ENCODE peak calls at places on chromosomes 12 and 14, in six cellular contexts. One of them, this sample, is unnamed.

GRCh38 chr14:41785696-41786095 is 179.0 kb downstream of the LRFN5 start:
- DNase-seq in fibroblast of lung: no peak
- DNase-seq in brain microvascular endothelial cell: no peak
- DNase-seq in colonic mucosa: no peak
- DNase-seq in right lobe of liver: no peak
- DNase-seq in OCI-LY7: no peak
- DNase-seq in this sample: no peak

GRCh38 chr12:47844264-47845020 is 24.7 kb upstream of the HDAC7 start:
- DNase-seq in fibroblast of lung: no peak
- DNase-seq in brain microvascular endothelial cell: no peak
- DNase-seq in colonic mucosa: no peak
- DNase-seq in right lobe of liver: no peak
- DNase-seq in OCI-LY7: no peak
- DNase-seq in this sample: no peak

GRCh38 chr12:116916714-116917114 is 6.0 kb downstream of the FBXW8 start:
- DNase-seq in fibroblast of lung: peak; percentile 91
- DNase-seq in brain microvascular endothelial cell: peak; percentile 68
- DNase-seq in colonic mucosa: peak; percentile 32
- DNase-seq in right lobe of liver: peak; percentile 23
- DNase-seq in OCI-LY7: peak; percentile 32
- DNase-seq in this sample: peak; percentile 71

GRCh38 chr14:36619131-36619530 is 36.7 kb upstream of the NKX2-8 start:
- DNase-seq in fibroblast of lung: no peak
- DNase-seq in brain microvascular endothelial cell: no peak
- DNase-seq in colonic mucosa: no peak
- DNase-seq in right lobe of liver: no peak
- DNase-seq in OCI-LY7: no peak
- DNase-seq in this sample: no peak

GRCh38 chr14:95290769-95291440 is 28.8 kb downstream of the CLMN start:
- DNase-seq in fibroblast of lung: no peak
- DNase-seq in brain microvascular endothelial cell: no peak
- DNase-seq in colonic mucosa: peak; percentile 85
- DNase-seq in right lobe of liver: peak; percentile 74
- DNase-seq in OCI-LY7: peak; percentile 43
- DNase-seq in this sample: no peak

GRCh38 chr14:85516239-85517112 is 13.5 kb upstream of the FLRT2 start:
- DNase-seq in fibroblast of lung: peak; percentile 77
- DNase-seq in brain microvascular endothelial cell: peak; percentile 55
- DNase-seq in colonic mucosa: no peak
- DNase-seq in right lobe of liver: no peak
- DNase-seq in OCI-LY7: no peak
- DNase-seq in this sample: peak; percentile 92

GRCh38 chr12:6372403-6373003 is 2.9 kb downstream of the SCNN1A start:
- DNase-seq in fibroblast of lung: peak; percentile 87
- DNase-seq in brain microvascular endothelial cell: peak; percentile 57
- DNase-seq in colonic mucosa: no peak
- DNase-seq in right lobe of liver: no peak
- DNase-seq in OCI-LY7: no peak
- DNase-seq in this sample: peak; percentile 91

GRCh38 chr14:93733231-93733630 is 55.1 kb downstream of the PRIMA1 start:
- DNase-seq in fibroblast of lung: no peak
- DNase-seq in brain microvascular endothelial cell: no peak
- DNase-seq in colonic mucosa: no peak
- DNase-seq in right lobe of liver: no peak
- DNase-seq in OCI-LY7: no peak
- DNase-seq in this sample: no peak

DNA sequence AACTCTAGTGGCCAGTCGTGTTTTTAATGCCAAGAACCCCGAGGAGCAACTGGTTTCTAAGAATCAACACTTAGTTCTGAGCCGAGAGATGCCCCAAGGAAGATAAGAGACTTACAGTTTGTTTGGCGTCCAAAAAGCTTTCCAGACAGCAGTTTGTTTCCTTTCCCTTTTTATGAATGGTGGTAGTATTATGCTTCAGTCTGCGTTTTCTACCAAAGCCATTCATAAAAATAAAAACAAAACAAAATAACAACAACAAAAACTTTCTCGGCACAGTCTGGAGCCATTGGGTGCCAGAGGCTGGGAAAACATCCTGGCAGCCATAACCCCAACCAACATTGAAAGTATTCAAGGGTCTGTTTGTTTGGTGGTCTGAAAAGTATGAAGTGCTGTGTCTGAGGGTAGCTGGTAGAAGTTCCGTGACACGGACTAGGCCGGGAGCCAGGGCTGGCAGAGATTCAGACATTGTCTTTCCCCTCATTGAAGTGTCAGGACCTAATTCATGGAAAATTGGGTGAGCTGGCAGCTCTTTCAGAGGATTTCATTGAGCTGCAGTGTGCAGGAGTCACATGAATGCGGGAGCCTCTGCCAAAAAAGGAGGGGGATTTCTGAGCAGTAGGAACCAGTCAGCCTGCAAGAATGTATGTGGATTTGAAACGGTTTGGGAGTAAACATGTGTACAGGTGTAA is 124.2 kb downstream of the HMGA2 start:
- DNase-seq in fibroblast of lung: peak; percentile 98
- DNase-seq in brain microvascular endothelial cell: peak; percentile 89
- DNase-seq in colonic mucosa: no peak
- DNase-seq in right lobe of liver: peak; percentile 38
- DNase-seq in OCI-LY7: no peak
- DNase-seq in this sample: peak; percentile 87
- H3K4me3 ChIP-seq in fibroblast of lung: peak overlapping the region; percentile 0
- H3K4me3 ChIP-seq in brain microvascular endothelial cell: no peak overlapping the region
- H3K4me3 ChIP-seq in colonic mucosa: no peak overlapping the region
- H3K4me3 ChIP-seq in right lobe of liver: no peak overlapping the region
- H3K4me3 ChIP-seq in OCI-LY7: no peak overlapping the region
- H3K4me3 ChIP-seq in this sample: no peak overlapping the region

GRCh38 chr12:112824701-112825100 is 33.2 kb downstream of the RPH3A start:
- DNase-seq in fibroblast of lung: no peak
- DNase-seq in brain microvascular endothelial cell: no peak
- DNase-seq in colonic mucosa: no peak
- DNase-seq in right lobe of liver: no peak
- DNase-seq in OCI-LY7: no peak
- DNase-seq in this sample: no peak

GRCh38 chr12:112826011-112826410 is 34.5 kb downstream of the RPH3A start:
- DNase-seq in fibroblast of lung: no peak
- DNase-seq in brain microvascular endothelial cell: no peak
- DNase-seq in colonic mucosa: no peak
- DNase-seq in right lobe of liver: no peak
- DNase-seq in OCI-LY7: no peak
- DNase-seq in this sample: no peak

GRCh38 chr12:112824166-112824565 is 32.6 kb downstream of the RPH3A start:
- DNase-seq in fibroblast of lung: no peak
- DNase-seq in brain microvascular endothelial cell: no peak
- DNase-seq in colonic mucosa: no peak
- DNase-seq in right lobe of liver: no peak
- DNase-seq in OCI-LY7: no peak
- DNase-seq in this sample: no peak

GRCh38 chr12:112822056-112822455 is 30.5 kb downstream of the RPH3A start:
- DNase-seq in fibroblast of lung: no peak
- DNase-seq in brain microvascular endothelial cell: no peak
- DNase-seq in colonic mucosa: no peak
- DNase-seq in right lobe of liver: no peak
- DNase-seq in OCI-LY7: no peak
- DNase-seq in this sample: no peak

GRCh38 chr12:112823582-112824149 is 32.1 kb downstream of the RPH3A start:
- DNase-seq in fibroblast of lung: no peak
- DNase-seq in brain microvascular endothelial cell: no peak
- DNase-seq in colonic mucosa: no peak
- DNase-seq in right lobe of liver: no peak
- DNase-seq in OCI-LY7: no peak
- DNase-seq in this sample: no peak
- TF ChIP-seq CTCF in fibroblast of lung: no peak
- TF ChIP-seq CTCF in brain microvascular endothelial cell: peak; percentile 26
- TF ChIP-seq CTCF in colonic mucosa: no peak
- TF ChIP-seq CTCF in right lobe of liver: no peak
- TF ChIP-seq CTCF in OCI-LY7: peak; percentile 45
- TF ChIP-seq CTCF in this sample: no peak

GRCh38 chr12:93381183-93381975 is 3.7 kb downstream of the NUDT4 start:
- DNase-seq in fibroblast of lung: peak; percentile 23
- DNase-seq in brain microvascular endothelial cell: no peak
- DNase-seq in colonic mucosa: no peak
- DNase-seq in right lobe of liver: no peak
- DNase-seq in OCI-LY7: no peak
- DNase-seq in this sample: no peak
- H3K4me3 ChIP-seq in fibroblast of lung: peak overlapping the region; percentile 92
- H3K4me3 ChIP-seq in brain microvascular endothelial cell: peak overlapping the region; percentile 88
- H3K4me3 ChIP-seq in colonic mucosa: peak overlapping the region; percentile 9
- H3K4me3 ChIP-seq in right lobe of liver: no peak overlapping the region
- H3K4me3 ChIP-seq in OCI-LY7: peak overlapping the region; percentile 14
- H3K4me3 ChIP-seq in this sample: peak overlapping the region; percentile 85

DNA sequence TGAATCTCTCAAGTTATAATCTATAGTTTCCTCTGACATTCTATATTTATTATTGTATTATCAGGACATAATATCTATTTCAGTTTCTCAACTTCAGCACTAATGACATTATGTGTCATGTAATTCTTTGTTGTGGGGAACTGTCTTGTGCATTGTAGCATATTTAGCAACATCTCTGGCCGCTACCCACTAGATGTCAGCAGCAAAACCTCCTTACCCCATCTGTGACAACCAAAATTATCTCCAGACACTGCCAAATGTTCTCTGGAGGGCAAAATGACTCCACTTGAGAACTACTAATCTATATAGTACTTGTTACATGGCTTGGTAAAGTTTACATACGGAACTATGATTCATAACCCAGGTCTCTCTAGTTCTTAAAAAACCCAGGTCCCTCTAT is 110.2 kb downstream of the RASSF9 start:
- DNase-seq in fibroblast of lung: peak; percentile 3
- DNase-seq in brain microvascular endothelial cell: no peak
- DNase-seq in colonic mucosa: no peak
- DNase-seq in right lobe of liver: no peak
- DNase-seq in OCI-LY7: no peak
- DNase-seq in this sample: peak; percentile 7
- TF ChIP-seq CTCF in fibroblast of lung: no peak
- TF ChIP-seq CTCF in brain microvascular endothelial cell: no peak
- TF ChIP-seq CTCF in colonic mucosa: no peak
- TF ChIP-seq CTCF in right lobe of liver: no peak
- TF ChIP-seq CTCF in OCI-LY7: peak; percentile 14
- TF ChIP-seq CTCF in this sample: no peak

DNA sequence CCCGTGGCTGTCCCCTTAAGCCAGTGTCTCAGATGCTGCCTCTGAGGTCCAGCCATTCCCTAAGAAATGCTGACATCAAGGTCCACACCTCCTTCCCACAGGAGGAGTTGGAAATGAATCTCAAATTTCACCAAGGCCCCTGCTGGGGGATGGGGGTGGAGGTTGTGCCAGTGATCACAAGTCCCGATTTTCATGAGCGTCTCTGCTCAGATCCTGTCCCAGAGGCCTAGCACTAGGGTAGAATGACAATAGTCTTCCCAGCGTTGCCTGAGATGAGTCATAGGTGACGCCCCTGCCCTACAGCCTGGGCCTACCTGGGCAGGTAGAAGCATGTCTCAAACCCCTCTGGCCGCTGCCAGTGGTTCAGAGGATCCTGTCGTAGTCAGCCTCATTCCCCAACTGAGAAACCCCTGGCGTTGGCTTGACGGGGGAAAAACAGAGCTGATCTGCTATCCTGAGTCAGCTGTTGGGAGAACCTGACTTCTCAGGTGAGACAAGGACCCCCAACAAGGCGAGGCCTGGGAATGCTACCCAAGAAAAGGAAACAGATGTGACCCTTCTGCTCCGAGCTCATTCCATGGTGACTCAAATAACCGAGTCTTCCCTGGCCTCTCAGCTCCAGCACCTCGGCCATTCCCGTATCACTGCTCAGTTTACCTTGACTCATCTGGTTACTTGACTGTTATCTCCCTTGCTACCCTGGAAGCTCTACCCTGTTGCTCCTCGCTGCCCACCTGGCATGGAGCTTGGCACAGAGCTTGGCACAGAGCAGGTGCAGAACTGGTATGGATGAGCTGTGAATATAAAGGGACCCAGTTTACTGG is 21.8 kb upstream of the SPPL3 start:
- DNase-seq in fibroblast of lung: no peak
- DNase-seq in brain microvascular endothelial cell: no peak
- DNase-seq in colonic mucosa: no peak
- DNase-seq in right lobe of liver: no peak
- DNase-seq in OCI-LY7: no peak
- DNase-seq in this sample: no peak
- H3K4me3 ChIP-seq in fibroblast of lung: no peak overlapping the region
- H3K4me3 ChIP-seq in brain microvascular endothelial cell: no peak overlapping the region
- H3K4me3 ChIP-seq in colonic mucosa: no peak overlapping the region
- H3K4me3 ChIP-seq in right lobe of liver: no peak overlapping the region
- H3K4me3 ChIP-seq in OCI-LY7: no peak overlapping the region
- H3K4me3 ChIP-seq in this sample: no peak overlapping the region

GRCh38 chr14:60515244-60515695 is 6.3 kb downstream of the SIX6 start:
- DNase-seq in fibroblast of lung: no peak
- DNase-seq in brain microvascular endothelial cell: no peak
- DNase-seq in colonic mucosa: no peak
- DNase-seq in right lobe of liver: no peak
- DNase-seq in OCI-LY7: no peak
- DNase-seq in this sample: no peak
- TF ChIP-seq CTCF in fibroblast of lung: no peak
- TF ChIP-seq CTCF in brain microvascular endothelial cell: no peak
- TF ChIP-seq CTCF in colonic mucosa: no peak
- TF ChIP-seq CTCF in right lobe of liver: no peak
- TF ChIP-seq CTCF in OCI-LY7: no peak
- TF ChIP-seq CTCF in this sample: peak; percentile 7

This sample was measured in foreskin fibroblast.